ENCODE peak calls at places on chromosome 16, in five cellular contexts. W is stimulated activated CD4-positive, alpha-beta T cell treated with anti-CD3 and anti-CD28 coated beads, Interleukin-1b, Interleukin-23, amount 100 ng/mL, for 1 hour; S is GM12892; D is ACHN; A is Panc1. L is an unnamed sample.
A peak's percentile ranks its signal among the peaks of the same experiment; 100 is the strongest.

GRCh38 chr16:4115941-4116327 is 308 bp downstream of the ADCY9 start:
- DNase-seq in W (no peak), S (no peak), D (no peak), A (no peak), L (no peak)

GRCh38 chr16:23434380-23434779 is 18.6 kb downstream of the COG7 start:
- DNase-seq in W (no peak), S (no peak), D (peak; percentile 79), A (peak; percentile 61), L (peak; percentile 84)

GRCh38 chr16:46789499-46790414 is 41.2 kb downstream of the C16orf87 start:
- DNase-seq in W (peak; percentile 56), S (peak; percentile 59), D (peak; percentile 71), A (no peak), L (no peak)

GRCh38 chr16:89037261-89038152 is 56.1 kb upstream of the ACSF3 start:
- DNase-seq in W (no peak), S (no peak), D (peak; percentile 61), A (no peak), L (no peak)

GRCh38 chr16:5644132-5644531 is 546.5 kb upstream of the EEF2KMT start:
- DNase-seq in W (no peak), S (no peak), D (no peak), A (no peak), L (no peak)

GRCh38 chr16:5175263-5175662 is 77.7 kb upstream of the EEF2KMT start:
- DNase-seq in W (no peak), S (no peak), D (no peak), A (no peak), L (no peak)

GRCh38 chr16:86449377-86450095 is 60.8 kb upstream of the FOXF1 start:
- DNase-seq in W (no peak), S (no peak), D (no peak), A (no peak), L (no peak)

GRCh38 chr16:78127130-78127529 is 27.7 kb downstream of the WWOX start:
- DNase-seq in W (no peak), S (no peak), D (no peak), A (no peak), L (no peak)

GRCh38 chr16:87956771-87957279 is 5.6 kb downstream of the BANP start:
- DNase-seq in W (no peak), S (no peak), D (peak; percentile 21), A (no peak), L (peak; percentile 2)

GRCh38 chr16:27169511-27170071 is 33.7 kb upstream of the KDM8 start:
- DNase-seq in W (no peak), S (no peak), D (peak; percentile 33), A (no peak), L (peak; percentile 24)

GRCh38 chr16:48971571-48972071 is 310.0 kb downstream of the CBLN1 start:
- DNase-seq in W (no peak), S (no peak), D (no peak), A (no peak), L (no peak)

GRCh38 chr16:6493555-6493954 is 839.1 kb upstream of the RBFOX1 start:
- DNase-seq in W (no peak), S (no peak), D (no peak), A (no peak), L (no peak)

GRCh38 chr16:71484006-71484893 is 4.9 kb downstream of the ZNF19 start:
- DNase-seq in W (peak; percentile 49), S (peak; percentile 57), D (peak; percentile 93), A (no peak), L (peak; percentile 45)

GRCh38 chr16:1874854-1875253 is 2.9 kb upstream of the MEIOB start:
- DNase-seq in W (no peak), S (no peak), D (peak; percentile 23), A (no peak), L (no peak)

GRCh38 chr16:85419503-85420408 is 193.4 kb upstream of the GSE1 start:
- DNase-seq in W (no peak), S (no peak), D (peak; percentile 32), A (no peak), L (no peak)

GRCh38 chr16:46900464-46901235 is 16.5 kb downstream of the GPT2 start:
- DNase-seq in W (no peak), S (no peak), D (no peak), A (no peak), L (no peak)

GRCh38 chr16:79768594-79768993 is 168.1 kb upstream of the MAF start:
- DNase-seq in W (no peak), S (no peak), D (peak; percentile 3), A (no peak), L (no peak)

GRCh38 chr16:787261-787966 is 767 bp downstream of the RPUSD1 start:
- DNase-seq in W (no peak), S (no peak), D (no peak), A (no peak), L (no peak)

GRCh38 chr16:5639531-5639930 is 541.9 kb upstream of the EEF2KMT start:
- DNase-seq in W (no peak), S (no peak), D (no peak), A (no peak), L (no peak)

GRCh38 chr16:14509675-14510132 is 120.4 kb downstream of the PARN start:
- DNase-seq in W (no peak), S (no peak), D (no peak), A (no peak), L (no peak)

GRCh38 chr16:54554581-54554980 is 268.0 kb upstream of the IRX3 start:
- DNase-seq in W (no peak), S (no peak), D (no peak), A (no peak), L (no peak)

GRCh38 chr16:85202051-85202601 is 89.9 kb upstream of the CIBAR2 start:
- DNase-seq in W (no peak), S (no peak), D (no peak), A (no peak), L (no peak)

GRCh38 chr16:62585041-62585545 is 548.9 kb upstream of the CDH8 start:
- DNase-seq in W (no peak), S (no peak), D (no peak), A (no peak), L (no peak)

GRCh38 chr16:11361751-11362742 is 16.8 kb downstream of the RMI2 start:
- DNase-seq in W (no peak), S (no peak), D (peak; percentile 57), A (no peak), L (no peak)

GRCh38 chr16:12899529-12900168 is 1.7 kb upstream of the SHISA9 start:
- DNase-seq in W (no peak), S (no peak), D (no peak), A (no peak), L (no peak)

GRCh38 chr16:27402964-27403600 is 1.1 kb downstream of the IL21R start:
- DNase-seq in W (peak; percentile 25), S (no peak), D (no peak), A (no peak), L (no peak)

GRCh38 chr16:4544483-4544882 is 5.9 kb upstream of the CDIP1 start:
- DNase-seq in W (no peak), S (no peak), D (no peak), A (no peak), L (no peak)

GRCh38 chr16:72073831-72074230 is 10.8 kb downstream of the HPR start:
- DNase-seq in W (no peak), S (no peak), D (no peak), A (no peak), L (no peak)

GRCh38 chr16:19856120-19856519 is 28.5 kb downstream of the GPRC5B start:
- DNase-seq in W (no peak), S (no peak), D (no peak), A (no peak), L (no peak)

GRCh38 chr16:69306031-69306430 is 5.1 kb upstream of the VPS4A start:
- DNase-seq in W (no peak), S (no peak), D (no peak), A (no peak), L (no peak)

L was measured in SK-N-MC.